ENCODE peak calls at places on chromosomes 11 and 22, in seven cellular contexts. B is activated CD4-positive, alpha-beta T cell treated with anti-CD3 and anti-CD28 coated beads, Interleukin-2, amount 50 U/mL, for 1 hour; I is astrocyte of the spinal cord; C is NCI-H1417; V is T-helper 9 cell; O is fibroblast of pulmonary artery; W is activated CD4-positive, CD25-positive, alpha-beta regulatory T cell. S is an unnamed sample.

GRCh38 chr11:120344302-120345004 is 8.2 kb downstream of the ARHGEF12 start:
- DNase-seq in B (no peak), I (peak), C (no peak), V (peak), O (no peak), W (no peak), S (no peak)

GRCh38 chr11:82978422-82979099 is 77.0 kb downstream of the DDIAS start:
- DNase-seq in B (no peak), I (peak), C (no peak), V (no peak), O (peak), W (no peak), S (no peak)

GRCh38 chr11:17985517-17985916 is 27.3 kb downstream of the SERGEF start:
- DNase-seq in B (no peak), I (peak), C (no peak), V (no peak), O (peak), W (no peak), S (no peak)

GRCh38 chr11:63490551-63491239 is at the start of gene PLAAT5:
- DNase-seq in B (peak), I (no peak), C (no peak), V (peak), O (no peak), W (no peak), S (no peak)

GRCh38 chr22:25021409-25021808 is 68.9 kb downstream of the KIAA1671 start:
- DNase-seq in B (no peak), I (no peak), C (no peak), V (no peak), O (no peak), W (no peak), S (no peak)

GRCh38 chr11:62921201-62921572 is at the start of gene CHRM1:
- DNase-seq in B (no peak), I (no peak), C (peak), V (no peak), O (no peak), W (no peak), S (no peak)

GRCh38 chr11:110857885-110858555 is 145.8 kb upstream of the ARHGAP20 start:
- DNase-seq in B (no peak), I (peak), C (no peak), V (no peak), O (peak), W (no peak), S (no peak)

GRCh38 chr11:63765688-63766241 is 2.8 kb downstream of the ZFTA start:
- DNase-seq in B (no peak), I (no peak), C (no peak), V (no peak), O (no peak), W (no peak), S (no peak)

GRCh38 chr22:45757936-45758335 is 86.3 kb downstream of the ATXN10 start:
- DNase-seq in B (no peak), I (no peak), C (no peak), V (no peak), O (no peak), W (no peak), S (no peak)

GRCh38 chr11:134724106-134724778 is 312.2 kb upstream of the B3GAT1 start:
- DNase-seq in B (no peak), I (no peak), C (no peak), V (no peak), O (no peak), W (no peak), S (no peak)

GRCh38 chr22:30892731-30893221 is 75.8 kb downstream of the MORC2 start:
- DNase-seq in B (no peak), I (no peak), C (no peak), V (no peak), O (no peak), W (no peak), S (no peak)